ENCODE peak calls at places on chromosome 15, in five cellular contexts. One of them, this sample, is unnamed.

GRCh38 chr15:90059208-90059985 is 42.9 kb downstream of the IDH2 start:
- DNase-seq in body of pancreas: peak
- DNase-seq in right lobe of liver: peak
- DNase-seq in uterus: no peak
- DNase-seq in lower leg skin: peak
- DNase-seq in this sample: no peak

GRCh38 chr15:48017747-48018146 is 103.0 kb upstream of the SLC24A5 start:
- DNase-seq in body of pancreas: peak
- DNase-seq in right lobe of liver: no peak
- DNase-seq in uterus: no peak
- DNase-seq in lower leg skin: peak
- DNase-seq in this sample: no peak

GRCh38 chr15:26721231-26721630 is 51.6 kb downstream of the GABRB3 start:
- DNase-seq in body of pancreas: no peak
- DNase-seq in right lobe of liver: no peak
- DNase-seq in uterus: no peak
- DNase-seq in lower leg skin: no peak
- DNase-seq in this sample: no peak

GRCh38 chr15:94584833-94585244 is 353.5 kb downstream of the MCTP2 start:
- DNase-seq in body of pancreas: no peak
- DNase-seq in right lobe of liver: no peak
- DNase-seq in uterus: no peak
- DNase-seq in lower leg skin: no peak
- DNase-seq in this sample: no peak

GRCh38 chr15:77907824-77908751 is 169.4 kb downstream of the TBC1D2B start:
- DNase-seq in body of pancreas: peak
- DNase-seq in right lobe of liver: peak
- DNase-seq in uterus: no peak
- DNase-seq in lower leg skin: no peak
- DNase-seq in this sample: peak

GRCh38 chr15:45424429-45424828 is 46.1 kb upstream of the GATM start:
- DNase-seq in body of pancreas: no peak
- DNase-seq in right lobe of liver: no peak
- DNase-seq in uterus: no peak
- DNase-seq in lower leg skin: no peak
- DNase-seq in this sample: no peak

GRCh38 chr15:60020736-60021135 is 16.6 kb downstream of the FOXB1 start:
- DNase-seq in body of pancreas: no peak
- DNase-seq in right lobe of liver: no peak
- DNase-seq in uterus: no peak
- DNase-seq in lower leg skin: no peak
- DNase-seq in this sample: no peak

GRCh38 chr15:26967719-26968269 is 3.2 kb upstream of the GABRG3 start:
- DNase-seq in body of pancreas: no peak
- DNase-seq in right lobe of liver: no peak
- DNase-seq in uterus: no peak
- DNase-seq in lower leg skin: no peak
- DNase-seq in this sample: no peak

GRCh38 chr15:58463815-58464697 is 32.3 kb downstream of the LIPC start:
- DNase-seq in body of pancreas: no peak
- DNase-seq in right lobe of liver: no peak
- DNase-seq in uterus: no peak
- DNase-seq in lower leg skin: no peak
- DNase-seq in this sample: no peak

GRCh38 chr15:89442671-89443307 is 53.6 kb downstream of the RHCG start:
- DNase-seq in body of pancreas: peak
- DNase-seq in right lobe of liver: peak
- DNase-seq in uterus: no peak
- DNase-seq in lower leg skin: no peak
- DNase-seq in this sample: no peak

GRCh38 chr15:94359716-94360115 is 128.4 kb downstream of the MCTP2 start:
- DNase-seq in body of pancreas: no peak
- DNase-seq in right lobe of liver: no peak
- DNase-seq in uterus: no peak
- DNase-seq in lower leg skin: no peak
- DNase-seq in this sample: no peak

GRCh38 chr15:44023176-44023575 is 171.9 kb downstream of the FRMD5 start:
- DNase-seq in body of pancreas: no peak
- DNase-seq in right lobe of liver: no peak
- DNase-seq in uterus: no peak
- DNase-seq in lower leg skin: no peak
- DNase-seq in this sample: no peak

GRCh38 chr15:67407709-67408257 is 113.1 kb upstream of the C15orf61 start:
- DNase-seq in body of pancreas: no peak
- DNase-seq in right lobe of liver: no peak
- DNase-seq in uterus: no peak
- DNase-seq in lower leg skin: no peak
- DNase-seq in this sample: no peak

GRCh38 chr15:68262514-68263356 is 14.8 kb upstream of the FEM1B start:
- DNase-seq in body of pancreas: no peak
- DNase-seq in right lobe of liver: no peak
- DNase-seq in uterus: no peak
- DNase-seq in lower leg skin: no peak
- DNase-seq in this sample: no peak

GRCh38 chr15:40593588-40594428 is at the start of gene KNL1:
- DNase-seq in body of pancreas: peak
- DNase-seq in right lobe of liver: peak
- DNase-seq in uterus: peak
- DNase-seq in lower leg skin: peak
- DNase-seq in this sample: peak
- TF ChIP-seq POLR2A in body of pancreas: peak
- TF ChIP-seq POLR2A in right lobe of liver: no peak
- TF ChIP-seq POLR2A in uterus: no peak
- TF ChIP-seq POLR2A in lower leg skin: no peak
- TF ChIP-seq POLR2A in this sample: no peak

GRCh38 chr15:33963831-33964664 is 4.2 kb upstream of the CHRM5 start:
- DNase-seq in body of pancreas: no peak
- DNase-seq in right lobe of liver: no peak
- DNase-seq in uterus: no peak
- DNase-seq in lower leg skin: no peak
- DNase-seq in this sample: no peak

GRCh38 chr15:33968224-33968623 is at the start of gene CHRM5:
- DNase-seq in body of pancreas: no peak
- DNase-seq in right lobe of liver: no peak
- DNase-seq in uterus: no peak
- DNase-seq in lower leg skin: no peak
- DNase-seq in this sample: no peak

GRCh38 chr15:33960160-33960559 is 8.1 kb upstream of the CHRM5 start:
- DNase-seq in body of pancreas: no peak
- DNase-seq in right lobe of liver: no peak
- DNase-seq in uterus: no peak
- DNase-seq in lower leg skin: no peak
- DNase-seq in this sample: no peak

DNA sequence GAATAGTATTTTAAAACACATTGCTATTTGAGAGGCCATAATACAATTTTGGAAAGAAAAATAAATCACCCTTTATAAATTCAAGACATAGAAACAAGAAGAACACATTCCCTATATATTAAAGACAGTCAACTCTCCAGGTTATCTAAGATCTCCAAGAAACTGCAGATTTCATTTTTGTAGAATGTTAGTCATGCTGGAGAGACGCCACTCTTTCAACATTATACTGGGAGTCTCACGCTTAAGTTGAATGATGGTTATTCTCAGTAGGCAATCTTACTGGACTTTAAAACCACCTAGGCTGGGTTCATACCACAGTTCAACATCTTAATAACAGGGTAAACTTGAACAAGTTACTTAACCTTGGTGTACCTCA is 3.6 kb upstream of the CHRM5 start:
- DNase-seq in body of pancreas: no peak
- DNase-seq in right lobe of liver: no peak
- DNase-seq in uterus: no peak
- DNase-seq in lower leg skin: no peak
- DNase-seq in this sample: no peak
- TF ChIP-seq CTCF in body of pancreas: no peak
- TF ChIP-seq CTCF in right lobe of liver: no peak
- TF ChIP-seq CTCF in uterus: no peak
- TF ChIP-seq CTCF in lower leg skin: no peak
- TF ChIP-seq CTCF in this sample: no peak

GRCh38 chr15:79898369-79898768 is 1.6 kb upstream of the MTHFS start:
- DNase-seq in body of pancreas: no peak
- DNase-seq in right lobe of liver: no peak
- DNase-seq in uterus: no peak
- DNase-seq in lower leg skin: no peak
- DNase-seq in this sample: no peak

GRCh38 chr15:79896131-79896633 is 632 bp downstream of the MTHFS start:
- DNase-seq in body of pancreas: no peak
- DNase-seq in right lobe of liver: no peak
- DNase-seq in uterus: no peak
- DNase-seq in lower leg skin: no peak
- DNase-seq in this sample: no peak

GRCh38 chr15:79897701-79898113 is 893 bp upstream of the MTHFS start:
- DNase-seq in body of pancreas: no peak
- DNase-seq in right lobe of liver: no peak
- DNase-seq in uterus: no peak
- DNase-seq in lower leg skin: no peak
- DNase-seq in this sample: no peak

GRCh38 chr15:79897380-79897678 is 515 bp upstream of the MTHFS start:
- DNase-seq in body of pancreas: no peak
- DNase-seq in right lobe of liver: no peak
- DNase-seq in uterus: no peak
- DNase-seq in lower leg skin: no peak
- DNase-seq in this sample: no peak

DNA sequence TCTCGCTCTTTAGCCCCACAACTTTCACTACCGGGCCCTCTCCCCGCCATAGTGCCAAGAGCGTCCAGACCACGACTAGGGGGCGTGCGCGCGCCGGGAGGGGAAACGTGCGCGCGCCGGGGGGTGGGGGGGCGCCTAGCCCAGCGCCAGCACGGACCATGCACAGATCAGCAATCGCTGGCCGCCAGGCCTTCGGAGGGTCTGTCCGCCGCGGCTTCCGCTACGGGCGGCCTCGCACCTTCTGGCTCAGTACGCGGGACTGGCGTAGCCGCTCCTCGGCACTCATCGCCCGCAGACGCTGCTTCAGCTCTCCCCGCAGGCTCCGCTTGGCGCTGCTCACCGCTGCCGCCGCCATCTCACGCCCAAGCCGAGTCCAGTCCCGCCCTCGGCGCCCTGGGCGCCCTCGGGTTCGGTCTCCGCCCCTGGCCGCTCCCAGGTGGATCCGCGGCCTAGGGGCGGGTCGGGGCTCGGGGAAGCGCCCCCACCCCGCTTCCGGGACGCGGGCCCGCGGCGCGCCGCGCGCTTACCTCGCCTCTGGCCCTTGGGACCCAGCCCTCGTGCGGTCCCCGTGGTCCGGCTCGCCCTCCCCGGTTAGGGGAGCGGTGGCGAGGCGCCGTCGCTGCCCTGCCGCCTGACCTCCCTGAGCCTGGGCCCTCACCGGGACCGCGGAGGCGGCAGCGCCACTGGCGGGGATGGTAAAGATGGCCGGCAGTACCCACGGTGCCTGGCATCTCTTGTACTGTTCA is at the start of gene MTHFS:
- DNase-seq in body of pancreas: peak
- DNase-seq in right lobe of liver: peak
- DNase-seq in uterus: peak
- DNase-seq in lower leg skin: peak
- DNase-seq in this sample: peak
- TF ChIP-seq POLR2A in body of pancreas: peak
- TF ChIP-seq POLR2A in right lobe of liver: peak
- TF ChIP-seq POLR2A in uterus: peak
- TF ChIP-seq POLR2A in lower leg skin: no peak
- TF ChIP-seq POLR2A in this sample: no peak

GRCh38 chr15:69604050-69604378 is 151.4 kb downstream of the RPLP1 start:
- DNase-seq in body of pancreas: peak
- DNase-seq in right lobe of liver: peak
- DNase-seq in uterus: no peak
- DNase-seq in lower leg skin: no peak
- DNase-seq in this sample: peak
- TF ChIP-seq CTCF in body of pancreas: peak
- TF ChIP-seq CTCF in right lobe of liver: peak
- TF ChIP-seq CTCF in uterus: no peak
- TF ChIP-seq CTCF in lower leg skin: no peak
- TF ChIP-seq CTCF in this sample: no peak

DNA sequence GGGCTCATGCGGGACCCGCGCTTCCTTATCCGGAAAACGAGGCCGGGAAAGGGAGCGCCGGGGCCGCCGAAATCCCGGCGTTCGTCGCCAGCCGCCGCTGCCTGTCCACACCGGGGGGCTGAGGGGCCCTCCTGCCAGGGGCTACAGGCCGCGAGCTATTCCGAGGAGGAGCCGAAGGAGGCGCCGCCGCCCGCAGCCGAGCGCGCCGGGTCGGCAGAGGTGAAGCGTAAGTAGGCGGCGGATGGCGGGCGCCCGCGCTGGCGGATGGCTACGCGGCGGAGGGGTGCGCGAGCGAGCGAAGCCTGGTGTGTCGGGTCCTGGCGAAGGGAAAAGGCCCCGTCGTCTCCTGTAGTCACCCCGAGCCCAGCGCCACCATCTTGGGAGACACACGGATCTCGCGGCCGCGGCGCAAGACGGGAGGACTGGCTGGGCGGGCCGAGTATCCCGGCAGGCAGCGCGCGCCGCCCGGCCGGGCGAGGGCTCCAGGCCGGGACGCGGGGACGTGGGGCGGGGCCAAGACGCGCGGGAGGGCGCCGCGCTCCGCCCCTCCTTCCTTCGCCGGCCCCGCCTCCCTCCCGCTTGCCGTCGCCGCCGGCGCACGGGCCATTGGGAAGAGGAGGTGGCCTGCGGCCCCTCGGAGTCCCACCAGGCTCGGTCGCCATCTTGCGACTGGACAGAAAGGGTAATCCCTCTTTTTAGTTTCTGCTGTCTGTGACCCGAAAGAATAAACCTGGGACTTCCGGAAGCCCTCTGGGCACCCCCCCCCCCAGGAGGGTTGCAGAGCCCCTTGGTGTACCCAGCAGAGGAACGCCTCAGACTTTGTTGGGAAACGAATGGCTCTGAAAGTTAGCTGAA is at the start of gene UBE3A:
- DNase-seq in body of pancreas: peak
- DNase-seq in right lobe of liver: peak
- DNase-seq in uterus: peak
- DNase-seq in lower leg skin: peak
- DNase-seq in this sample: peak
- TF ChIP-seq POLR2A in body of pancreas: peak
- TF ChIP-seq POLR2A in right lobe of liver: peak
- TF ChIP-seq POLR2A in uterus: peak
- TF ChIP-seq POLR2A in lower leg skin: no peak
- TF ChIP-seq POLR2A in this sample: peak